ENCODE peak calls at places on chromosomes 6 and 20, in seven cellular contexts. M, H, S, N, G, Z and U are unnamed samples.

GRCh38 chr20:2408111-2408510 is 27.4 kb downstream of the TGM6 start:
- DNase-seq in M (no peak), H (no peak), S (no peak), N (no peak), G (no peak), Z (no peak), U (no peak)

GRCh38 chr20:4560667-4561066 is 161.0 kb upstream of the PRND start:
- DNase-seq in M (peak), H (no peak), S (peak), N (no peak), G (no peak), Z (no peak), U (no peak)

GRCh38 chr6:156967852-156968251 is 190.7 kb downstream of the ARID1B start:
- DNase-seq in M (no peak), H (no peak), S (no peak), N (no peak), G (no peak), Z (no peak), U (no peak)

GRCh38 chr6:137233561-137234504 is 14.6 kb upstream of the IFNGR1 start:
- DNase-seq in M (peak), H (no peak), S (peak), N (no peak), G (no peak), Z (peak), U (no peak)

GRCh38 chr6:85323435-85324040 is 126.3 kb upstream of the NT5E start:
- DNase-seq in M (peak), H (peak), S (peak), N (peak), G (peak), Z (peak), U (peak)

GRCh38 chr6:82364087-82365010 is 732 bp downstream of the TPBG start:
- DNase-seq in M (peak), H (peak), S (peak), N (peak), G (peak), Z (peak), U (no peak)

GRCh38 chr20:63942250-63943006 is 13.8 kb downstream of the UCKL1 start:
- DNase-seq in M (no peak), H (no peak), S (peak), N (peak), G (peak), Z (no peak), U (no peak)

GRCh38 chr6:43779864-43780260 is 9.9 kb downstream of the VEGFA start:
- DNase-seq in M (no peak), H (no peak), S (no peak), N (no peak), G (no peak), Z (no peak), U (no peak)

GRCh38 chr20:17568972-17569471 is 853 bp upstream of the DSTN start:
- DNase-seq in M (peak), H (peak), S (peak), N (peak), G (peak), Z (peak), U (no peak)

GRCh38 chr6:37122861-37123260 is 47.1 kb upstream of the PIM1 start:
- DNase-seq in M (peak), H (no peak), S (peak), N (no peak), G (no peak), Z (no peak), U (no peak)

GRCh38 chr20:63972312-63973159 is 2.8 kb upstream of the ZNF512B start:
- DNase-seq in M (no peak), H (no peak), S (peak), N (peak), G (peak), Z (no peak), U (no peak)

GRCh38 chr6:35728663-35729348 is 8.0 kb upstream of the ARMC12 start:
- DNase-seq in M (no peak), H (no peak), S (peak), N (peak), G (peak), Z (no peak), U (no peak)
- TF ChIP-seq CTCF in M (no peak), H (no peak), S (no peak), N (peak), G (no peak), Z (no peak), U (peak)

GRCh38 chr6:159007510-159007909 is 7.5 kb upstream of the RSPH3 start:
- DNase-seq in M (no peak), H (no peak), S (no peak), N (no peak), G (no peak), Z (no peak), U (no peak)

GRCh38 chr6:159004592-159004991 is 4.6 kb upstream of the RSPH3 start:
- DNase-seq in M (no peak), H (no peak), S (no peak), N (no peak), G (no peak), Z (no peak), U (no peak)

GRCh38 chr6:159012201-159012600 is 12.2 kb upstream of the RSPH3 start:
- DNase-seq in M (peak), H (no peak), S (no peak), N (no peak), G (no peak), Z (no peak), U (no peak)

GRCh38 chr6:159013229-159013628 is 13.2 kb upstream of the RSPH3 start:
- DNase-seq in M (peak), H (no peak), S (no peak), N (no peak), G (no peak), Z (no peak), U (no peak)

GRCh38 chr6:159008656-159009288 is 8.8 kb upstream of the RSPH3 start:
- DNase-seq in M (peak), H (no peak), S (peak), N (no peak), G (no peak), Z (no peak), U (no peak)
- TF ChIP-seq CTCF in M (peak), H (peak), S (no peak), N (peak), G (no peak), Z (no peak), U (peak)

GRCh38 chr6:166045173-166045957 is 122.3 kb downstream of the TBXT start:
- DNase-seq in M (no peak), H (no peak), S (peak), N (no peak), G (no peak), Z (no peak), U (no peak)

GRCh38 chr6:166040292-166040691 is 127.4 kb downstream of the TBXT start:
- DNase-seq in M (no peak), H (no peak), S (no peak), N (no peak), G (no peak), Z (no peak), U (no peak)

GRCh38 chr6:166046232-166046631 is 121.4 kb downstream of the TBXT start:
- DNase-seq in M (peak), H (no peak), S (peak), N (no peak), G (no peak), Z (no peak), U (no peak)

GRCh38 chr6:166036321-166037105 is 131.1 kb downstream of the TBXT start:
- DNase-seq in M (no peak), H (no peak), S (peak), N (no peak), G (no peak), Z (no peak), U (no peak)

GRCh38 chr6:166041277-166041676 is 126.4 kb downstream of the TBXT start:
- DNase-seq in M (no peak), H (no peak), S (no peak), N (no peak), G (no peak), Z (no peak), U (no peak)
- TF ChIP-seq CTCF in M (no peak), H (no peak), S (no peak), N (no peak), G (no peak), Z (no peak), U (no peak)

GRCh38 chr20:23047001-23047737 is 2.3 kb downstream of the THBD start:
- DNase-seq in M (no peak), H (no peak), S (no peak), N (no peak), G (no peak), Z (no peak), U (no peak)

GRCh38 chr20:23049933-23050838 is 714 bp upstream of the THBD start:
- DNase-seq in M (no peak), H (peak), S (peak), N (no peak), G (peak), Z (peak), U (no peak)

GRCh38 chr20:23049201-23049932 is at the start of gene THBD:
- DNase-seq in M (peak), H (no peak), S (peak), N (peak), G (peak), Z (peak), U (no peak)

GRCh38 chr20:23047738-23048214 is 1.7 kb downstream of the THBD start:
- DNase-seq in M (no peak), H (no peak), S (peak), N (no peak), G (no peak), Z (no peak), U (no peak)

DNA sequence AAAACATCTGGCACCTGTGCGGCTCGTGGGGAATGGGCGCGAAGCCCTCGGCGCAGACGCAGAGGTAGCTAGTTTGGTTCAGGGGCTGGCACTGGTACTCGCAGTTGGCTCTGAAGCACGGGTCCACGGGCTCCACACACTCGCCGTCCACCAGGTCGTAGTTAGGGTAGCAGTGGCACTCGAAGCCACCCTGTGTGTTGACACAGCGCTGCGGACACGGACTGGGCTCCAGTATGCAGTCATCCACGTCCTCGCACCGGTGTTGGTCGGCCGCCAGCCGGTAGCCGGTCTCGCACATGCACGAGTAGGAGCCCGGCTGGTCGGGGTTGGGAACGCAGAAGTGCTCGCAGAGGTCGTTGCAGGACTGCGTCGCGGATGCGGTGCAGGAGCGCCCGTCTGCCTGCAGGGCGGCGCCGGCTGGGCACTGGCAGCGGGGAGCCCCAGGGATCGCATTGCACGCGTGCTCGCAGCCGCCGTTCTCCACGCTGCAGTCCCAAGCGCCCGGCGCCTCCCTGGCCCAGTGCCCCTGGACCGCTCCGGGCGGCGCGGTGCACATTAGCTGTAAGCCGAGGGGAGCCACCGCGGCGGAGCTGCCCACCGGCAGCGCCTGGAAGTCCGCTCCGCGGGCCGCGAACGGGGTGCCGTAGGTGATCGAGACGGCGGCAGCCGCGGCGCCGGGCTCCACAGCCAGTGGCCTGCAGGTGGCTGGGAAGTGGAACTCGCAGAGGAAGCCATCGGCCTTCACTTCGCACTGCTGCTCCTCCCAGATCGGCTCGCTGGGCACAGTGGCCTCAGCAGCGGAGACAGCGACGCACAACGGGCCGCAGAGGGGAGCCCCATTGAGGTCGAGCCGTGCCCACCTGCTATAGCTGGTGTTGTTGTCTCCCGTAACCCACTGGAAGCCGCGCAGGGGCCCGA is 930 bp downstream of the THBD start:
- DNase-seq in M (peak), H (peak), S (peak), N (peak), G (peak), Z (peak), U (no peak)
- TF ChIP-seq CTCF in M (peak), H (peak), S (peak), N (peak), G (peak), Z (peak), U (no peak)

GRCh38 chr6:168494726-168495125 is 53.7 kb downstream of the SMOC2 start:
- DNase-seq in M (no peak), H (no peak), S (no peak), N (no peak), G (no peak), Z (no peak), U (no peak)
- TF ChIP-seq CTCF in M (no peak), H (no peak), S (no peak), N (no peak), G (no peak), Z (no peak), U (no peak)

GRCh38 chr6:108748959-108749358 is 99.3 kb upstream of the ARMC2 start:
- DNase-seq in M (no peak), H (no peak), S (no peak), N (no peak), G (no peak), Z (no peak), U (no peak)

GRCh38 chr6:108748063-108748462 is 100.2 kb upstream of the ARMC2 start:
- DNase-seq in M (peak), H (no peak), S (peak), N (no peak), G (no peak), Z (no peak), U (no peak)

GRCh38 chr6:108745664-108746336 is 102.4 kb upstream of the ARMC2 start:
- DNase-seq in M (no peak), H (no peak), S (no peak), N (no peak), G (no peak), Z (no peak), U (no peak)

GRCh38 chr6:108746411-108746810 is 101.8 kb upstream of the ARMC2 start:
- DNase-seq in M (no peak), H (no peak), S (no peak), N (peak), G (no peak), Z (no peak), U (no peak)

DNA sequence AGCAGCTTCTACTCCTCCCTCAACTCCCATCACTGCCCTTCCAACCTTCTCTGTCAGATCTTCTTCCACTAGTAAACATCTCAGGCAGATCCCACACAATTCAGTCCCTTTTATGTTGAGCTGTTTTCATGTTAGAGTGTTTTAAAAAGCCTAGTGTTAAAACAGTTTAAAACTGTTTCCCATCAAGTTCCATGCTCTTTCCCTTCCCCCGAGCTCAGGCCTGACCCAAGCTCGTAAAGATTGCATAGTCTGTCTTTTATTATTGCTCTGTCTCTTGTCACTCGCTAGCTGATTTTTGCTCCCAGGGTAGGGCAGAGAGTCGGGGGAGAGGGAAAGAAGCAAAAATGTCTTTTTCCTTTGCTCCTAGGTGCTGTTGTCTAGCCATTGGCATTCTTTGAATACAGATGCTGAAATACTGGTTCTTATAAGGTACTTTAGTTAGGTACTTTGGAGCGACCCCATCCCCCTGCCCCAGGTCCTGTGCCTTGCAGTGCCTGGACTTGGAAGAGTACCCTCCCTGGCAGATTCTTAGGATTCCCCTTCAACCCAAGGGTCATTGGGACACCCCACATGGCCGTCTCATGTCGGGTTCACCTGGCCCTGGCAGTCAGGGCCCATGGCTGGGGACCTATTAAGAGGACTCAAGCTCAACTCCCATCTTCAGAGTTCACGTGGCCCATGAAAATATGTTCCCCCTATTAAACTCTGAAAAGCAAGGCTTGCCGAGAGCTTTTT is 101.2 kb upstream of the ARMC2 start:
- DNase-seq in M (no peak), H (no peak), S (no peak), N (no peak), G (no peak), Z (no peak), U (no peak)
- TF ChIP-seq CTCF in M (no peak), H (no peak), S (no peak), N (no peak), G (no peak), Z (no peak), U (no peak)